ENCODE peak calls at places on chromosomes 3 and 15, in four cellular contexts. One of them, this sample, is unnamed.

GRCh38 chr3:134628884-134629283 is 21.9 kb downstream of the KY start:
- DNase-seq in psoas muscle: no peak
- DNase-seq in GM20000: no peak
- DNase-seq in AG09319: no peak
- DNase-seq in this sample: peak; percentile 0

GRCh38 chr3:128488995-128489859 is 3.8 kb downstream of the GATA2 start:
- DNase-seq in psoas muscle: no peak
- DNase-seq in GM20000: peak; percentile 65
- DNase-seq in AG09319: no peak
- DNase-seq in this sample: no peak

GRCh38 chr3:50825841-50826240 is 151.1 kb downstream of the DOCK3 start:
- DNase-seq in psoas muscle: no peak
- DNase-seq in GM20000: no peak
- DNase-seq in AG09319: no peak
- DNase-seq in this sample: no peak

GRCh38 chr3:124766113-124767095 is 36.2 kb downstream of the UMPS start:
- DNase-seq in psoas muscle: no peak
- DNase-seq in GM20000: no peak
- DNase-seq in AG09319: no peak
- DNase-seq in this sample: no peak

GRCh38 chr3:99761415-99761981 is 56.2 kb upstream of the CMSS1 start:
- DNase-seq in psoas muscle: no peak
- DNase-seq in GM20000: no peak
- DNase-seq in AG09319: no peak
- DNase-seq in this sample: no peak

GRCh38 chr3:189300345-189300744 is 128.6 kb downstream of the TPRG1 start:
- DNase-seq in psoas muscle: no peak
- DNase-seq in GM20000: no peak
- DNase-seq in AG09319: no peak
- DNase-seq in this sample: no peak

GRCh38 chr3:129305592-129306091 is 27.0 kb downstream of the HMCES start:
- DNase-seq in psoas muscle: peak; percentile 85
- DNase-seq in GM20000: no peak
- DNase-seq in AG09319: no peak
- DNase-seq in this sample: peak; percentile 62

GRCh38 chr15:31079519-31079918 is 22.0 kb downstream of the TRPM1 start:
- DNase-seq in psoas muscle: no peak
- DNase-seq in GM20000: no peak
- DNase-seq in AG09319: no peak
- DNase-seq in this sample: no peak

GRCh38 chr15:32716216-32716959 is 1.4 kb upstream of the GREM1 start:
- DNase-seq in psoas muscle: no peak
- DNase-seq in GM20000: no peak
- DNase-seq in AG09319: no peak
- DNase-seq in this sample: no peak

GRCh38 chr3:139564290-139564861 is 24.8 kb upstream of the RBP1 start:
- DNase-seq in psoas muscle: no peak
- DNase-seq in GM20000: no peak
- DNase-seq in AG09319: no peak
- DNase-seq in this sample: no peak

GRCh38 chr15:27993996-27994775 is 104.9 kb downstream of the OCA2 start:
- DNase-seq in psoas muscle: no peak
- DNase-seq in GM20000: no peak
- DNase-seq in AG09319: no peak
- DNase-seq in this sample: no peak

GRCh38 chr3:55526332-55527030 is 39.4 kb upstream of the WNT5A start:
- DNase-seq in psoas muscle: no peak
- DNase-seq in GM20000: no peak
- DNase-seq in AG09319: no peak
- DNase-seq in this sample: no peak

GRCh38 chr15:70856884-70857546 is 3.1 kb upstream of the LARP6 start:
- DNase-seq in psoas muscle: peak; percentile 86
- DNase-seq in GM20000: no peak
- DNase-seq in AG09319: peak; percentile 99
- DNase-seq in this sample: no peak

GRCh38 chr3:132981746-132982145 is 56.4 kb upstream of the TMEM108 start:
- DNase-seq in psoas muscle: no peak
- DNase-seq in GM20000: no peak
- DNase-seq in AG09319: no peak
- DNase-seq in this sample: no peak
- TF ChIP-seq CTCF in psoas muscle: no peak
- TF ChIP-seq CTCF in GM20000: no peak
- TF ChIP-seq CTCF in AG09319: no peak
- TF ChIP-seq CTCF in this sample: no peak

DNA sequence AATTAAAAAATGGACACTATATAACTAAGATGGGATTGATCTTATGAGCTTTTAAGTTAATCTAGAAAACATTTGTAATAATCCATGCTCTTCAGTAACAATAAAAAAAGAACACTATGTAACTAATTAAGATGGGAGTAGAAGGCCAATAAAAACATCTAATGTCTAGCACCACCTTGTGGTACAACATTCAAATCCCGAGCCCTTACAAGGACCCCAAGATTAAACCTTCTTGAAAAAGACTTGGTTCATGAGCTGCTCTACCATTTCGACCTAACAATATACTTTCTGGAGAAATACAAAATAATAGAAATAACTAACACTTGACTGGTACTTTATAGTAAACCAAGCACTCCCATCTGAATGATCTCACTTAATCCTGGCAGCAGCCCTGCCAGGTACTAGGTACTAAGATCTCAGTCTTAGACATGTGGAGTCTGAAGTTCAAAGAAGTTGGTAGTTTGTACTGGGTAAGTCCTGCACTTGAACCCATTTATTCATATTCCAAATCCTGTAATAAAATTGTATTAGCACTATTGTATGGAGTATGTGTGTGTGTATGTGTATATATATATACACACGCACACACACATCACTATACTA is 21.8 kb downstream of the METTL6 start:
- DNase-seq in psoas muscle: no peak
- DNase-seq in GM20000: peak; percentile 50
- DNase-seq in AG09319: no peak
- DNase-seq in this sample: no peak
- TF ChIP-seq CTCF in psoas muscle: peak; percentile 65
- TF ChIP-seq CTCF in GM20000: peak; percentile 42
- TF ChIP-seq CTCF in AG09319: peak; percentile 61
- TF ChIP-seq CTCF in this sample: peak; percentile 78

GRCh38 chr15:100847194-100847593 is 32.4 kb upstream of the ALDH1A3 start:
- DNase-seq in psoas muscle: no peak
- DNase-seq in GM20000: no peak
- DNase-seq in AG09319: no peak
- DNase-seq in this sample: no peak

GRCh38 chr15:100852630-100853029 is 27.0 kb upstream of the ALDH1A3 start:
- DNase-seq in psoas muscle: no peak
- DNase-seq in GM20000: no peak
- DNase-seq in AG09319: no peak
- DNase-seq in this sample: no peak

GRCh38 chr15:100853676-100854440 is 25.8 kb upstream of the ALDH1A3 start:
- DNase-seq in psoas muscle: no peak
- DNase-seq in GM20000: no peak
- DNase-seq in AG09319: no peak
- DNase-seq in this sample: no peak

GRCh38 chr15:100844778-100845177 is 34.9 kb upstream of the ALDH1A3 start:
- DNase-seq in psoas muscle: no peak
- DNase-seq in GM20000: no peak
- DNase-seq in AG09319: no peak
- DNase-seq in this sample: no peak

GRCh38 chr15:100849021-100849831 is 30.4 kb upstream of the ALDH1A3 start:
- DNase-seq in psoas muscle: peak; percentile 74
- DNase-seq in GM20000: peak; percentile 66
- DNase-seq in AG09319: no peak
- DNase-seq in this sample: peak; percentile 23
- TF ChIP-seq CTCF in psoas muscle: peak; percentile 5
- TF ChIP-seq CTCF in GM20000: peak; percentile 27
- TF ChIP-seq CTCF in AG09319: peak; percentile 39
- TF ChIP-seq CTCF in this sample: no peak

GRCh38 chr3:145915787-145916186 is 245.2 kb downstream of the PLOD2 start:
- DNase-seq in psoas muscle: no peak
- DNase-seq in GM20000: no peak
- DNase-seq in AG09319: no peak
- DNase-seq in this sample: no peak
- TF ChIP-seq CTCF in psoas muscle: no peak
- TF ChIP-seq CTCF in GM20000: no peak
- TF ChIP-seq CTCF in AG09319: no peak
- TF ChIP-seq CTCF in this sample: no peak

DNA sequence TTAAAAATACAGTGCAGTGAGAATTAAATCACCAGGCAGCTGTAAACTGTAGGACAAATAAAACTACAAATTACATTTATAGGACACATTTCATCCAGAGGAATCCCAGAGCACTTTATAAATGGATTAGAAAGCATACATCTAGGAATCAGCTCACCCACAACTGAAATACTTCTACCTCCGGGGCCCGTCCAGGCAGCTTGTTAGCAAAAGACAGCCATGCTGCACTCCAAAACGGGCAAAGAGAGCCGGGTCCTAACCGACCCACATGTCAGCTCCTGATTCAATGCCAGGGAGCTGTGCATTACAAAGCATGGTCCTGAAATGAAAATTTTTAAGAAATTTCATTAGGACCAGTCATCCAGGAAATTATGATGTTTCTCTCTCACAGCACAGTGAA is 234.1 kb downstream of the CBLB start:
- DNase-seq in psoas muscle: no peak
- DNase-seq in GM20000: no peak
- DNase-seq in AG09319: no peak
- DNase-seq in this sample: no peak
- TF ChIP-seq CTCF in psoas muscle: no peak
- TF ChIP-seq CTCF in GM20000: no peak
- TF ChIP-seq CTCF in AG09319: no peak
- TF ChIP-seq CTCF in this sample: no peak

GRCh38 chr15:26974120-26974780 is 3.3 kb downstream of the GABRG3 start:
- DNase-seq in psoas muscle: no peak
- DNase-seq in GM20000: no peak
- DNase-seq in AG09319: no peak
- DNase-seq in this sample: no peak
- TF ChIP-seq CTCF in psoas muscle: no peak
- TF ChIP-seq CTCF in GM20000: no peak
- TF ChIP-seq CTCF in AG09319: peak; percentile 27
- TF ChIP-seq CTCF in this sample: peak; percentile 70

DNA sequence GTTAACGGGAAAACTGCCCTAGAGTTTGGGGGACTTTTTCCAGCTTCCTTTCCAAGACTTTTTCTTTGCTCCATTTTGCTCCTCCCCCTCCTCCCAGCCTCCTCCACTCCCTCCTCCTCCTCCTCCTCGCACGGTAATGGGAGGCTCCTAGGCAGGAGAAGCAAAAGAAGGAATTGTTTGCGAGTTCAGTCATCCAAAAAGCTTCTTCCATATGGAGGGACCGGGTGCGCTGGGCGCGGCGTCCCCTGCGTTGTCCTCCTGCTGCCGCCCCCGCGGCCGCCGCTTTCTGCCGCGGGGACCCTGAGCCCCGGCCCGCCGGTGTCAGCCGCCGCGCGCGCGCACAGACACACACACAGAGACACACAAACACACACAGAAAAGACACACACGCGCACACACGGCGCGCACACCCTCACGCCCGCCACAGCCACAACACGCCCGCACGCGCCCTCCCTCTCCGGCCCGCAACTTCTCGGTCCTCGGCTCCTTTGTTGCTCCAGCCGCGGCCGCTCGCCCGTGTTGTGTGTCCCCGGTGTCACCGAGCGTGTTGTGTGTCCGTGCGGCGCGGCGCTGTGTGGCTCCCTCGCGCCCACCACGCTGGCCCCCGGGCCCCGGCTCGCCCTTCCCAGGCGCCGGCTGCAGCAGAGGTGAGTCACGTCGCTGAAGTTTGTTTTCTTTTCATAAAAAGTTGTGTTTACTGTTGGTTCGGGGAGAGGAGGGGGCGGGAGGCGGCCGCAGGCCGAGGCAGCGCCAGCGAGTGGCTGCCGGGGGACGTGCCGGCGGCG is at the start of gene BOC:
- DNase-seq in psoas muscle: peak; percentile 65
- DNase-seq in GM20000: peak; percentile 74
- DNase-seq in AG09319: no peak
- DNase-seq in this sample: peak; percentile 45
- TF ChIP-seq CTCF in psoas muscle: no peak
- TF ChIP-seq CTCF in GM20000: no peak
- TF ChIP-seq CTCF in AG09319: no peak
- TF ChIP-seq CTCF in this sample: peak; percentile 7

GRCh38 chr15:49606594-49606993 is 14.0 kb downstream of the FAM227B start:
- DNase-seq in psoas muscle: no peak
- DNase-seq in GM20000: no peak
- DNase-seq in AG09319: no peak
- DNase-seq in this sample: no peak
- TF ChIP-seq CTCF in psoas muscle: no peak
- TF ChIP-seq CTCF in GM20000: no peak
- TF ChIP-seq CTCF in AG09319: peak; percentile 17
- TF ChIP-seq CTCF in this sample: no peak